ENCODE peak calls at places on chromosomes 11 and 22, in five cellular contexts. K, T, V, R and N are unnamed samples.

GRCh38 chr11:74845978-74846517 is 97.4 kb downstream of the RNF169 start:
- DNase-seq in T (no peak), V (no peak), K (no peak), R (no peak), N (no peak)

GRCh38 chr22:32850591-32851517 is 49.3 kb downstream of the TIMP3 start:
- DNase-seq in R (no peak), K (no peak), T (no peak), V (no peak), N (peak; percentile 6)

GRCh38 chr11:110463153-110463552 is 33.4 kb downstream of the FDX1 start:
- DNase-seq in K (peak; percentile 21), R (peak; percentile 85), V (no peak), T (peak; percentile 53), N (no peak)

GRCh38 chr11:125378596-125378995 is 117.5 kb downstream of the FEZ1 start:
- DNase-seq in K (no peak), T (no peak), R (no peak), V (no peak), N (no peak)

GRCh38 chr22:35397095-35397904 is 2.6 kb upstream of the MCM5 start:
- DNase-seq in K (no peak), T (no peak), V (no peak), R (no peak), N (no peak)

GRCh38 chr11:116224154-116224888 is 548.5 kb downstream of the BUD13 start:
- DNase-seq in K (peak; percentile 20), V (no peak), T (peak; percentile 40), R (peak; percentile 86), N (no peak)

GRCh38 chr22:23405366-23405851 is 174.7 kb downstream of the IGLL1 start:
- DNase-seq in K (no peak), T (no peak), R (peak; percentile 49), V (no peak), N (no peak)

GRCh38 chr11:111627591-111627990 is 25.3 kb downstream of the SIK2 start:
- DNase-seq in R (no peak), T (no peak), V (no peak), K (no peak), N (no peak)

GRCh38 chr11:82996966-82997606 is 74.6 kb downstream of the RAB30 start:
- DNase-seq in K (no peak), V (no peak), T (no peak), R (no peak), N (no peak)

GRCh38 chr11:16879690-16880089 is 134.5 kb downstream of the PLEKHA7 start:
- DNase-seq in V (no peak), R (no peak), K (no peak), T (no peak), N (no peak)

GRCh38 chr22:20514658-20515406 is 7.4 kb downstream of the MED15 start:
- DNase-seq in K (no peak), T (peak; percentile 84), R (no peak), V (no peak), N (peak; percentile 75)

GRCh38 chr11:15837901-15838489 is 518.4 kb downstream of the SOX6 start:
- DNase-seq in T (no peak), V (no peak), K (no peak), R (no peak), N (no peak)

GRCh38 chr11:4664791-4665190 is 21.0 kb downstream of the OR51E1 start:
- DNase-seq in R (no peak), K (no peak), V (no peak), T (no peak), N (no peak)

GRCh38 chr22:30864441-30865420 is 103.8 kb downstream of the MORC2 start:
- DNase-seq in R (no peak), V (no peak), T (no peak), K (no peak), N (no peak)

GRCh38 chr11:102469196-102469821 is 16.7 kb upstream of the TMEM123 start:
- DNase-seq in T (no peak), K (no peak), R (no peak), V (no peak), N (peak; percentile 77)

GRCh38 chr11:73142128-73142377 is at the start of gene FCHSD2:
- DNase-seq in K (no peak), T (no peak), V (no peak), R (no peak), N (no peak)

GRCh38 chr11:73141031-73141308 is 1.1 kb downstream of the FCHSD2 start:
- DNase-seq in V (no peak), R (no peak), T (no peak), K (peak; percentile 27), N (no peak)

GRCh38 chr11:73140213-73141030 is 1.7 kb downstream of the FCHSD2 start:
- DNase-seq in V (no peak), K (no peak), R (peak; percentile 73), T (peak; percentile 39), N (no peak)

GRCh38 chr11:73143126-73143838 is 1.2 kb upstream of the FCHSD2 start:
- DNase-seq in K (peak; percentile 13), R (no peak), V (no peak), T (no peak), N (no peak)

GRCh38 chr11:73141309-73142127 is 600 bp downstream of the FCHSD2 start:
- DNase-seq in R (peak; percentile 89), V (no peak), T (peak; percentile 52), K (peak; percentile 64), N (no peak)
- H3K4me3 ChIP-seq in R (peak overlapping the region; percentile 84), V (peak overlapping the region; percentile 92), T (peak overlapping the region; percentile 92), K (peak overlapping the region; percentile 97), N (peak overlapping the region; percentile 95)

GRCh38 chr11:28089378-28089777 is 18.6 kb downstream of the KIF18A start:
- DNase-seq in V (no peak), R (no peak), T (no peak), K (no peak), N (no peak)

GRCh38 chr11:28083118-28083517 is 24.8 kb downstream of the KIF18A start:
- DNase-seq in V (no peak), K (no peak), T (no peak), R (no peak), N (no peak)

GRCh38 chr11:28090052-28090749 is 17.8 kb downstream of the KIF18A start:
- DNase-seq in R (no peak), T (no peak), K (no peak), V (no peak), N (no peak)

GRCh38 chr11:28086569-28086968 is 21.4 kb downstream of the KIF18A start:
- DNase-seq in V (no peak), T (peak; percentile 42), K (no peak), R (no peak), N (no peak)
- H3K36me3 ChIP-seq in V (no peaks in the 10 kb centered on the region), T (no peaks in the 10 kb centered on the region), K (no peaks in the 10 kb centered on the region), R (peaks cover 50% of the 10 kb centered on the region), N (no peaks in the 10 kb centered on the region)

GRCh38 chr11:255176-255575 is 18.4 kb downstream of the PSMD13 start:
- DNase-seq in R (no peak), V (no peak), T (no peak), K (no peak), N (no peak)

GRCh38 chr11:255816-256215 is 19.0 kb downstream of the PSMD13 start:
- DNase-seq in T (no peak), R (no peak), V (no peak), K (no peak), N (no peak)

GRCh38 chr11:256952-257737 is 20.4 kb downstream of the PSMD13 start:
- DNase-seq in V (no peak), T (no peak), R (no peak), K (no peak), N (no peak)

GRCh38 chr11:259374-259773 is 18.8 kb upstream of the NLRP6 start:
- DNase-seq in V (no peak), T (no peak), R (no peak), K (no peak), N (no peak)

DNA sequence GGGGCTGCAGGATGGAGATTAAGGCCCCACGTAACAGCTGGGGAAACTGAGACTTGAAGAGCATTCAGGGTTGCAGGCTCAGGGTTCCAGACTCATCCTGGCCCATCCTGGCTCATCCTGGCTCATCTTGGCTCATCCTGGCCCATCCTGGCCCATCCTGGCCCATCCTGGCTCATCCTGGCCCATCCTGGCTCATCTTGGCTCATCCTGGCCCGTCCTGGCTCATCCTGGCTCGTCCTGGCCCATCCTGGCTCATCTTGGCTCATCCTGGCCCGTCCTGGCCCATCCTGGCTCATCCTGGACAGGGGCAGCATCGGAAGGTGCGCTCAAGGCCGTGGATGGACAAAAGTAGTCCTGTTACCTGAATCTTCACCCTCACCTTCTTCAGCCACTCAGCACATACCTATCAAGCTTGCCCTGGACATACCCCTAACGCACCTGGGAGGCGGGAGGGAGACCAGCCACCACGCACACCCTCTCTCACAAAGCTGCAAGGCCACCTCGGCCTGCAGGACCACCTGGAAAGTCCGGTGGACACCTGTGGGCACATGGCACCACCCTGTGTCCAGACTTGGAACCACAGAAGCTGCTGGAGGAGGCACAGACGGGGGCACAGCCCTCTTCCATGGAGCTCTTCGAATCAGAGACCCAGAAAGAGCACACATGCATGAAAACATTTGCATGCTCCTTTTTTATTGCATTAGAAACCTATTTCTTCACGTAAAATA is 20.3 kb upstream of the NLRP6 start:
- DNase-seq in K (no peak), V (no peak), R (no peak), T (no peak), N (no peak)
- TF ChIP-seq CTCF in K (no peak), V (peak; percentile 29), R (peak; percentile 53), T (peak; percentile 41), N (no peak)

GRCh38 chr22:38981659-38982007 is 514 bp upstream of the APOBEC3B start:
- DNase-seq in K (no peak), V (no peak), R (no peak), T (no peak), N (no peak)
- H3K4me3 ChIP-seq in K (peak overlapping the region; percentile 48), V (no peak overlapping the region), R (no peak overlapping the region), T (no peak overlapping the region), N (peak overlapping the region; percentile 9)

GRCh38 chr11:70703141-70704052 is 305.1 kb downstream of the CTTN start:
- DNase-seq in T (no peak), K (no peak), R (peak; percentile 79), V (no peak), N (no peak)
- H3K36me3 ChIP-seq in T (no peaks in the 10 kb centered on the region), K (no peaks in the 10 kb centered on the region), R (no peaks in the 10 kb centered on the region), V (no peaks in the 10 kb centered on the region), N (no peaks in the 10 kb centered on the region)